ENCODE peak calls at places on chromosome 19, in seven cellular contexts. T, U, D, O, K, H and Q are unnamed samples.

GRCh38 chr19:3527250-3527910 is 11.6 kb upstream of the TEKTIP1 start:
- DNase-seq in U (no peak), K (no peak), H (no peak), O (no peak), D (no peak), T (no peak), Q (no peak)

GRCh38 chr19:47512183-47512947 is 2.5 kb downstream of the NAPA start:
- DNase-seq in T (no peak), H (peak), D (no peak), K (no peak), O (no peak), U (no peak), Q (no peak)

GRCh38 chr19:3374369-3375112 is 8.2 kb downstream of the NFIC start:
- DNase-seq in T (no peak), O (no peak), D (peak), U (no peak), K (no peak), H (no peak), Q (no peak)

GRCh38 chr19:55418185-55418584 is 10.6 kb upstream of the UBE2S start:
- DNase-seq in K (peak), D (peak), T (peak), H (peak), O (no peak), U (peak), Q (peak)

GRCh38 chr19:3378352-3379146 is 12.2 kb downstream of the NFIC start:
- DNase-seq in K (no peak), U (no peak), T (no peak), O (no peak), H (no peak), D (peak), Q (no peak)

GRCh38 chr19:18717601-18718000 is 34.1 kb downstream of the CRTC1 start:
- DNase-seq in U (no peak), T (no peak), K (no peak), H (no peak), O (no peak), D (no peak), Q (no peak)

GRCh38 chr19:50328257-50329145 is 676 bp downstream of the KCNC3 start:
- DNase-seq in H (no peak), U (no peak), T (peak), O (no peak), D (peak), K (no peak), Q (peak)

GRCh38 chr19:34193439-34193838 is 21.1 kb downstream of the LSM14A start:
- DNase-seq in U (no peak), H (no peak), D (no peak), K (no peak), T (no peak), O (no peak), Q (no peak)

GRCh38 chr19:27722625-27723024 is 1490.3 kb downstream of the UQCRFS1 start:
- DNase-seq in D (no peak), H (no peak), U (no peak), O (no peak), T (no peak), K (no peak), Q (no peak)

GRCh38 chr19:34881982-34882381 is 44.7 kb upstream of the ZNF30 start:
- DNase-seq in O (no peak), D (no peak), K (no peak), H (peak), T (no peak), U (no peak), Q (no peak)

GRCh38 chr19:3275068-3275582 is 50.7 kb downstream of the CELF5 start:
- DNase-seq in T (peak), D (peak), K (peak), U (peak), O (no peak), H (peak), Q (no peak)

GRCh38 chr19:49469828-49470614 is 4.0 kb upstream of the FLT3LG start:
- DNase-seq in U (no peak), H (no peak), D (peak), K (no peak), O (peak), T (no peak), Q (no peak)

GRCh38 chr19:51520710-51521109 is 10.8 kb downstream of the SIGLEC6 start:
- DNase-seq in U (no peak), O (no peak), K (no peak), D (no peak), H (no peak), T (no peak), Q (no peak)

GRCh38 chr19:51511353-51511752 is 9.8 kb upstream of the SIGLEC12 start:
- DNase-seq in K (peak), H (peak), O (no peak), U (no peak), D (peak), T (peak), Q (peak)

GRCh38 chr19:51513968-51514367 is 12.4 kb upstream of the SIGLEC12 start:
- DNase-seq in K (no peak), U (no peak), D (no peak), H (no peak), O (no peak), T (no peak), Q (no peak)

GRCh38 chr19:51509823-51510660 is 8.4 kb upstream of the SIGLEC12 start:
- DNase-seq in T (no peak), H (no peak), K (no peak), O (no peak), D (peak), U (no peak), Q (no peak)

DNA sequence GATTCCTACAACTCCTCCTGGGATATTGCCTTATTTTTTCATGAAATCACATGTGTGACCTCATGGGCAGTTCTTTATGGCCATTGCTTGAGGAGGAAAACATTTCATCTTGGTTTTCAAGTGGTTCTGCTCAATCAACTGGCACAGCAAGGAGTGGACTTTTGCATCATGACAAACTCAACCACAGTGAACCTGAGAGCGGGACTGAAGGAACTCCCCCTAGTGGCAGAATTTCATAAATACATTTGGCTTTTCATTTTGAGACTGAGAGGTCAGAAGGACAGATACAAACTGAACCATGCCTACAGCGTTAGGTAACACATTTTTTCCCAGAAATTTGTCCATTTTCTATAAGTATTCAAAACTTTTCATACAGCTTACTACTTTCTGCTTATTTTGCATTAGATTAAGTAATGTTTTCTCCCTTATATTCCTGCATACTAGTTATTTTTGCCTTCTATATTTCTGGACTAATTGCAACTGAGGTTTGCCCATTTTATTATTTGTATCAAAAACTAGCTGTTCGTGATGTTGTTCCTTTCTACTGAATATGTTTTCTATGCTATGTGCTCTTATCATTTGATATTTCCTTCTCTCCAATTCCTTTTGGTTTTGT is 13.4 kb upstream of the SIGLEC12 start:
- DNase-seq in D (peak), K (peak), H (peak), T (no peak), O (peak), U (peak), Q (no peak)
- TF ChIP-seq SP1 in D (peak), K (no peak), H (no peak), T (no peak), O (no peak), U (no peak), Q (no peak)

GRCh38 chr19:40530091-40530901 is 46.4 kb upstream of the SHKBP1 start:
- DNase-seq in T (peak), O (no peak), D (peak), K (no peak), U (peak), H (no peak), Q (no peak)
- TF ChIP-seq SP1 in T (peak), O (no peak), D (no peak), K (no peak), U (no peak), H (no peak), Q (no peak)

GRCh38 chr19:39405930-39406655 is 554 bp upstream of the ZFP36 start:
- DNase-seq in H (no peak), T (peak), O (no peak), K (no peak), U (no peak), D (no peak), Q (no peak)
- TF ChIP-seq SP1 in H (no peak), T (no peak), O (no peak), K (no peak), U (no peak), D (peak), Q (peak)

DNA sequence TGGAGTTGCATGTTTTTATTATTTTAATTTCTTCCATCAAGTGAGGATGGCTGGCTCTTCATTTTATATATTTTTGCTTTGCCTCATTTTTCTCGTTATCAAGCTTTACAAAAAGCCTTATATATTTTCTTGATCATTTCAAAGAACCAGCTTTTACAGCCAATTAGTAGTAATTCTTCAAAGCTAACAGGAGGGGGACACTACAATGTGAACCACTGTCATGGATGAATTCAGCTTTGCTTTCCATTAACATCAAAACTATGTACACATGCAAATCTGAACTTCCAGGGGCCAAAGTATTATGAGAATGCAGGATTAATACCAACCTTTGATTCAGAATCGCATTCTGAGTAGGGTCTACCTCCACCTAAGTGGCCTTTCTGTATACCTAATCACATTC is 11.1 kb downstream of the UQCRFS1 start:
- DNase-seq in H (no peak), T (no peak), U (no peak), K (no peak), D (no peak), O (no peak), Q (no peak)
- TF ChIP-seq SP1 in H (no peak), T (no peak), U (no peak), K (no peak), D (no peak), O (no peak), Q (no peak)